ENCODE peak calls at places on chromosomes 11 and 22, in six cellular contexts. U is activated naive CD4-positive, alpha-beta T cell treated with anti-CD3 and anti-CD28 coated beads for 36 hours; D is iris pigment epithelial cell; H is nephron progenitor cell; N is GM12865; S is A172. R is an unnamed sample.

GRCh38 chr11:216081-216974 is 8.8 kb downstream of the RIC8A start:
- DNase-seq in U (no peak), D (no peak), H (no peak), N (no peak), S (no peak), R (no peak)

GRCh38 chr11:40281055-40281580 is 1178.3 kb downstream of the LRRC4C start:
- DNase-seq in U (no peak), D (no peak), H (no peak), N (no peak), S (no peak), R (no peak)

GRCh38 chr11:42528471-42528870 is 783.3 kb upstream of the API5 start:
- DNase-seq in U (no peak), D (no peak), H (no peak), N (no peak), S (no peak), R (no peak)

GRCh38 chr22:30572840-30573593 is 1.4 kb downstream of the GAL3ST1 start:
- DNase-seq in U (no peak), D (no peak), H (no peak), N (no peak), S (no peak), R (no peak)

GRCh38 chr22:26483043-26483438 is 542 bp downstream of the HPS4 start:
- DNase-seq in U (no peak), D (no peak), H (no peak), N (no peak), S (no peak), R (no peak)

GRCh38 chr11:117843666-117844484 is 19.3 kb upstream of the FXYD2 start:
- DNase-seq in U (peak; percentile 90), D (peak; percentile 63), H (peak; percentile 90), N (peak; percentile 81), S (peak; percentile 27), R (peak; percentile 25)

GRCh38 chr11:109512249-109512648 is 90.3 kb downstream of the C11orf87 start:
- DNase-seq in U (no peak), D (no peak), H (no peak), N (no peak), S (no peak), R (no peak)

GRCh38 chr11:74689666-74690065 is 41.6 kb downstream of the CHRDL2 start:
- DNase-seq in U (no peak), D (peak; percentile 75), H (no peak), N (no peak), S (no peak), R (no peak)

GRCh38 chr11:134266841-134267251 is 9.3 kb upstream of the GLB1L3 start:
- DNase-seq in U (no peak), D (peak; percentile 80), H (no peak), N (no peak), S (peak; percentile 64), R (peak; percentile 81)

GRCh38 chr22:46501701-46502100 is 35.7 kb downstream of the CELSR1 start:
- DNase-seq in U (no peak), D (peak; percentile 68), H (no peak), N (no peak), S (peak; percentile 77), R (peak; percentile 71)

GRCh38 chr22:36470162-36470993 is 11.1 kb downstream of the TXN2 start:
- DNase-seq in U (peak; percentile 90), D (peak; percentile 89), H (peak; percentile 80), N (peak; percentile 89), S (peak; percentile 69), R (no peak)

GRCh38 chr11:113881856-113882255 is 6.5 kb upstream of the USP28 start:
- DNase-seq in U (no peak), D (no peak), H (no peak), N (no peak), S (no peak), R (no peak)

GRCh38 chr11:73372371-73372993 is 3.7 kb upstream of the RELT start:
- DNase-seq in U (no peak), D (peak; percentile 16), H (no peak), N (peak; percentile 37), S (peak; percentile 47), R (peak; percentile 54)

GRCh38 chr11:99351620-99352019 is 330.9 kb downstream of the CNTN5 start:
- DNase-seq in U (no peak), D (peak; percentile 67), H (no peak), N (no peak), S (no peak), R (peak; percentile 80)

GRCh38 chr22:32444068-32444467 is 20.2 kb downstream of the BPIFC start:
- DNase-seq in U (peak; percentile 35), D (peak; percentile 5), H (no peak), N (peak; percentile 55), S (peak; percentile 30), R (no peak)

GRCh38 chr11:134071766-134072403 is 3.0 kb downstream of the JAM3 start:
- DNase-seq in U (no peak), D (no peak), H (no peak), N (no peak), S (no peak), R (no peak)

GRCh38 chr11:1126491-1126926 is 31.2 kb upstream of the MUC5AC start:
- DNase-seq in U (peak; percentile 3), D (no peak), H (no peak), N (no peak), S (no peak), R (no peak)

GRCh38 chr11:65559951-65560537 is 1.9 kb upstream of the LTBP3 start:
- DNase-seq in U (no peak), D (peak; percentile 49), H (no peak), N (no peak), S (peak; percentile 94), R (peak; percentile 90)

GRCh38 chr11:27254744-27255446 is 108.1 kb downstream of the CCDC34 start:
- DNase-seq in U (no peak), D (peak; percentile 49), H (no peak), N (no peak), S (no peak), R (peak; percentile 29)

GRCh38 chr11:122509091-122509490 is 146.4 kb upstream of the UBASH3B start:
- DNase-seq in U (no peak), D (no peak), H (no peak), N (no peak), S (no peak), R (no peak)

GRCh38 chr22:47401976-47402770 is 639.7 kb downstream of the TBC1D22A start:
- DNase-seq in U (no peak), D (no peak), H (no peak), N (no peak), S (no peak), R (no peak)

GRCh38 chr22:19239464-19239863 is 52.1 kb downstream of the CLTCL1 start:
- DNase-seq in U (no peak), D (no peak), H (no peak), N (no peak), S (no peak), R (no peak)

GRCh38 chr11:46338988-46339666 is 8.1 kb upstream of the DGKZ start:
- DNase-seq in U (no peak), D (no peak), H (peak; percentile 50), N (no peak), S (peak; percentile 55), R (no peak)

GRCh38 chr11:12835286-12835685 is 161.1 kb downstream of the TEAD1 start:
- DNase-seq in U (no peak), D (no peak), H (no peak), N (no peak), S (no peak), R (no peak)

GRCh38 chr22:50085211-50085999 is at the start of gene MLC1:
- DNase-seq in U (peak; percentile 52), D (no peak), H (no peak), N (no peak), S (no peak), R (no peak)

GRCh38 chr11:108958446-108959123 is 293.7 kb downstream of the DDX10 start:
- DNase-seq in U (peak; percentile 12), D (peak; percentile 89), H (no peak), N (peak; percentile 53), S (peak; percentile 69), R (peak; percentile 42)

GRCh38 chr11:114553642-114554041 is 6.0 kb downstream of the NXPE1 start:
- DNase-seq in U (no peak), D (peak; percentile 9), H (no peak), N (no peak), S (no peak), R (no peak)

GRCh38 chr11:127492025-127492424 is 491.5 kb upstream of the KIRREL3 start:
- DNase-seq in U (no peak), D (no peak), H (no peak), N (no peak), S (peak; percentile 1), R (no peak)

GRCh38 chr11:63212742-63213141 is 30.7 kb downstream of the SLC22A25 start:
- DNase-seq in U (peak; percentile 31), D (peak; percentile 1), H (peak; percentile 29), N (peak; percentile 13), S (peak; percentile 15), R (no peak)

GRCh38 chr11:88174627-88175003 is 628 bp downstream of the RAB38 start:
- DNase-seq in U (peak; percentile 75), D (peak; percentile 62), H (peak; percentile 50), N (peak; percentile 59), S (no peak), R (no peak)

GRCh38 chr11:126430581-126431320 is 75.3 kb downstream of the ST3GAL4 start:
- DNase-seq in U (no peak), D (no peak), H (no peak), N (no peak), S (no peak), R (no peak)

GRCh38 chr11:80613630-80614029 is 1172.8 kb upstream of the TENM4 start:
- DNase-seq in U (no peak), D (no peak), H (no peak), N (no peak), S (no peak), R (no peak)

GRCh38 chr22:49699476-49699875 is 128.2 kb downstream of the BRD1 start:
- DNase-seq in U (no peak), D (no peak), H (no peak), N (no peak), S (no peak), R (no peak)

GRCh38 chr11:74138572-74138971 is 32.2 kb downstream of the C2CD3 start:
- DNase-seq in U (no peak), D (peak; percentile 98), H (no peak), N (no peak), S (peak; percentile 97), R (peak; percentile 91)

GRCh38 chr11:95339554-95339953 is 108.6 kb upstream of the SESN3 start:
- DNase-seq in U (no peak), D (no peak), H (no peak), N (peak; percentile 35), S (no peak), R (no peak)

GRCh38 chr22:22884010-22884887 is 3.4 kb upstream of the IGLL5 start:
- DNase-seq in U (peak; percentile 79), D (peak; percentile 62), H (peak; percentile 69), N (peak; percentile 89), S (peak; percentile 39), R (peak; percentile 20)

GRCh38 chr22:48644108-48644507 is 1183.6 kb downstream of the BRD1 start:
- DNase-seq in U (peak; percentile 35), D (no peak), H (no peak), N (no peak), S (peak; percentile 31), R (no peak)

GRCh38 chr22:37870273-37870672 is 21.1 kb downstream of the EIF3L start:
- DNase-seq in U (no peak), D (peak; percentile 39), H (no peak), N (no peak), S (no peak), R (no peak)

GRCh38 chr11:116869610-116870009 is 32.2 kb upstream of the APOA1 start:
- DNase-seq in U (no peak), D (no peak), H (no peak), N (no peak), S (no peak), R (no peak)

R was measured in NCI-H226.